ENCODE peak calls at places on chromosomes 2 and 18, in ten cellular contexts. M is body of pancreas, F is upper lobe of left lung, P is heart left ventricle, J is A549, R is sigmoid colon, Z is gastrocnemius medialis, W is HepG2, E is NB4, Y is Peyer's patch. O is an unnamed sample.
A peak's percentile ranks its signal among the peaks of the same experiment; 100 is the strongest.

GRCh38 chr2:51969349-51969748 is 937.4 kb upstream of the NRXN1 start:
- DNase-seq in R (no peak), J (no peak), W (no peak), Z (no peak), P (no peak), E (no peak), F (no peak), Y (no peak), M (no peak), O (no peak)

GRCh38 chr18:62018034-62018760 is 125.4 kb upstream of the RNF152 start:
- DNase-seq in M (peak; percentile 16), R (peak; percentile 82), Y (no peak), F (no peak), E (no peak), P (peak; percentile 69), Z (no peak), J (no peak), W (no peak), O (no peak)

GRCh38 chr2:21920721-21921120 is 797.0 kb downstream of the TDRD15 start:
- DNase-seq in P (no peak), J (no peak), R (no peak), W (no peak), Z (no peak), E (no peak), M (no peak), Y (no peak), F (no peak), O (no peak)

GRCh38 chr18:22183647-22184161 is 14.3 kb downstream of the GATA6 start:
- DNase-seq in F (no peak), R (no peak), Z (no peak), Y (no peak), P (no peak), W (no peak), J (no peak), M (no peak), E (no peak), O (no peak)

GRCh38 chr2:68157002-68157401 is 686 bp upstream of the PNO1 start:
- DNase-seq in R (no peak), M (no peak), W (no peak), P (peak; percentile 69), Y (no peak), F (peak; percentile 80), Z (no peak), J (no peak), E (no peak), O (peak; percentile 26)

GRCh38 chr2:27407798-27408491 is 1.4 kb downstream of the PPM1G start:
- DNase-seq in Z (no peak), R (no peak), J (peak; percentile 75), E (peak; percentile 74), W (peak; percentile 88), F (no peak), M (peak; percentile 35), P (no peak), Y (no peak), O (no peak)

GRCh38 chr2:11187083-11187619 is 31.9 kb downstream of the SLC66A3 start:
- DNase-seq in M (no peak), R (no peak), W (no peak), Y (no peak), P (no peak), Z (no peak), E (peak; percentile 33), J (no peak), F (no peak), O (no peak)

GRCh38 chr2:182014284-182014683 is 28.6 kb downstream of the PPP1R1C start:
- DNase-seq in F (no peak), E (no peak), M (no peak), R (no peak), Z (no peak), J (no peak), P (no peak), Y (no peak), W (no peak), O (no peak)

GRCh38 chr2:1707771-1708351 is 36.5 kb downstream of the PXDN start:
- DNase-seq in E (peak; percentile 75), W (no peak), Y (no peak), F (peak; percentile 71), P (peak; percentile 86), R (peak; percentile 92), J (no peak), M (peak; percentile 38), Z (peak; percentile 32), O (no peak)

GRCh38 chr2:175247159-175247558 is 65.6 kb upstream of the ATP5MC3 start:
- DNase-seq in W (no peak), P (no peak), M (no peak), Z (no peak), Y (no peak), E (no peak), R (no peak), F (no peak), J (no peak), O (no peak)

GRCh38 chr2:175253871-175254270 is 72.4 kb upstream of the ATP5MC3 start:
- DNase-seq in F (no peak), M (no peak), Y (no peak), R (no peak), W (no peak), P (no peak), Z (no peak), E (no peak), J (no peak), O (no peak)

GRCh38 chr2:175256806-175257585 is 75.5 kb upstream of the ATP5MC3 start:
- DNase-seq in W (no peak), Z (no peak), M (no peak), E (no peak), P (no peak), J (no peak), F (peak; percentile 80), R (no peak), Y (no peak), O (no peak)

GRCh38 chr2:175251425-175252041 is 70.0 kb upstream of the ATP5MC3 start:
- DNase-seq in R (no peak), J (peak; percentile 20), W (peak; percentile 36), F (no peak), Y (no peak), Z (no peak), E (peak; percentile 62), M (no peak), P (no peak), O (no peak)
- TF ChIP-seq POLR2A in R (no peak), J (no peak), W (no peak), F (no peak), Y (no peak), Z (no peak), E (no peak), M (no peak), P (no peak), O (no peak)

GRCh38 chr2:164843346-164843841 is 1.8 kb upstream of the COBLL1 start:
- DNase-seq in J (no peak), F (no peak), Z (no peak), E (no peak), M (no peak), W (peak; percentile 42), Y (no peak), R (no peak), P (no peak), O (no peak)

GRCh38 chr2:164842624-164842966 is 972 bp upstream of the COBLL1 start:
- DNase-seq in E (no peak), M (no peak), F (no peak), J (no peak), W (no peak), R (no peak), Z (no peak), P (no peak), Y (no peak), O (no peak)

GRCh38 chr2:164840458-164840929 is 1.1 kb downstream of the COBLL1 start:
- DNase-seq in W (peak; percentile 91), M (peak; percentile 90), R (peak; percentile 74), J (peak; percentile 6), E (no peak), F (peak; percentile 92), Z (no peak), Y (peak; percentile 77), P (peak; percentile 72), O (peak; percentile 84)

GRCh38 chr2:164840930-164841718 is 499 bp downstream of the COBLL1 start:
- DNase-seq in Y (peak; percentile 61), P (peak; percentile 88), J (peak; percentile 60), Z (peak; percentile 46), F (peak; percentile 95), W (peak; percentile 82), E (peak; percentile 21), M (peak; percentile 90), R (peak; percentile 85), O (peak; percentile 86)

DNA sequence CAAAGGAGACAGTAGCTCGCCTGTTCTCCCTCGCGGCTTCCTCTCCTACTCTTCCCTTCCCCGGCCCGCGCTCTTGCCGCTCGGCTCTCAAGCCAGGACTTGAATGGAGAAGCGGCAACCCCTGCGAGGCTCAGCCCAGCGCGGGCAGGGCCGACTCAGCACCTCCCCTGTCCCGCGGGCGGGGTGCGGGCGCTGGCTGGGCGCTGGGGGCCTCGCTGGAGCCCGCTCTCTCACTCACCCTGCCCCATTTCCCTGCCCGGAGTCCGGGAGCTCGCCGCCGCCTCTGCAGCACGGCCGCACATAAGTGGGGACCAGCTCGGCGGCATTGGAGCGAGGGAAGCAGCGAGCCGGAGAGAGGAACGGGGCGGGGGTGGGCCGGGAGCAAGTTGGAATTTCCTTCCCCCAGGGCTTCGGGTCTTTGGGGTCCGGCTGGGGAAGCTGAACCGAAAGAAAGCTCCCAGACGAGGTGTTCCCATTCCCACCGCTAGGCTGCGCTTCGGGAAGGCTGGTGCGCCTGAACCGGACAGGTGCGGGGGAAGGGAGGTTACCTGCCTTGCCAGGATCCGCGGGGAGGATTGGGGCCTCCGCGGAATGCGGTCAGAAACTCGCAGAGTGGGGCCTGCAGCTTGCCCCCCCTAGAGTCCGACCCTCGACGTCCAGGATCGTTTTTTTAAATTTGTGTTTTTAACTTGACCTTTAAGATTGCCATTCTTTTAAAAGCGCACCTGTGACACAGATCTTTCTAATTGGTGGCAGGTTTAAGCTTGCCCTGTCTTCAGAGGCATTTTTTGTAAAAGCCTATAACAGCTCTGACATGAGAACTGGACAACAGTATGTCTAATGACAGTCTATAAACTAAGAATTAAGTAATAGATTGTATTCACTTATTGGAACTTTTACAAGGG is at the start of gene COBLL1:
- DNase-seq in M (peak; percentile 90), P (peak; percentile 89), W (peak; percentile 84), Y (peak; percentile 72), F (peak; percentile 94), R (peak; percentile 86), Z (peak; percentile 48), J (peak; percentile 69), E (peak; percentile 30), O (peak; percentile 88)
- TF ChIP-seq POLR2A in M (no peak), P (no peak), W (peak; percentile 52), Y (no peak), F (peak; percentile 53), R (no peak), Z (no peak), J (no peak), E (no peak), O (no peak)

DNA sequence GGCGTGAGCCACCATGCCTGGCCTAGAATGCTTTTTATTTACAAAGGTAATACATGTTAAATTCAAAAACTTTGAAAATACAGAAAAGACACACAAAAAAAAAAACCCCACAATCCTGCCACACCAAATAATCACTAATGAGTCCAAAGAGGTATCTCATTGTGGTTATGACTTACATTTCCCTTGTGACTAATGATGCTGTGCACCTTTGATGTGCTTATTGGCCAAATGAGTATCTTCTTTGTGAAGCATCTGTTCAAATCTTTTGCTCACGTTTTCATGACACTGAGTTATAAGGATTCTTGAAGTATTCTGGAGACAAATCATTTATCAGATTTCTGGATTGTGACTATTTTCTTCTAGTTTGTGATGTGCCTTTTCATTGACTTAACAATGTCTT is 6.4 kb upstream of the NLRC4 start:
- DNase-seq in W (no peak), J (no peak), P (no peak), Y (no peak), F (no peak), E (no peak), Z (no peak), R (no peak), M (no peak), O (no peak)
- TF ChIP-seq POLR2A in W (no peak), J (no peak), P (no peak), Y (no peak), F (no peak), E (no peak), Z (no peak), R (no peak), M (no peak), O (no peak)

GRCh38 chr2:117814417-117815264 is at the start of gene DDX18:
- DNase-seq in Z (peak; percentile 95), P (peak; percentile 98), R (peak; percentile 98), E (peak; percentile 98), F (peak; percentile 96), Y (peak; percentile 96), J (peak; percentile 50), W (peak; percentile 99), M (peak; percentile 98), O (peak; percentile 98)
- TF ChIP-seq POLR2A in Z (peak; percentile 68), P (no peak), R (peak; percentile 37), E (peak; percentile 75), F (peak; percentile 73), Y (peak; percentile 52), J (peak; percentile 75), W (peak; percentile 91), M (peak; percentile 36), O (peak; percentile 60)

O was measured in stomach.